ENCODE peak calls at places on chromosomes 7 and 10, in ten cellular contexts. T is AG09309; O is D721Med; Z is tibial nerve; V is cardiac fibroblast; B is thoracic aorta; H is astrocyte of the spinal cord; L is GM13976; S is activated CD8-positive, alpha-beta T cell treated with anti-CD3 and anti-CD28 coated beads for 36 hours; X is astrocyte. N is an unnamed sample.

GRCh38 chr7:151795168-151795754 is 81.7 kb downstream of the PRKAG2 start:
- DNase-seq in X (no peak), Z (no peak), B (no peak), L (peak), H (no peak), O (no peak), T (no peak), S (peak), V (no peak), N (no peak)

GRCh38 chr7:101869026-101869900 is 51.8 kb downstream of the CUX1 start:
- DNase-seq in S (no peak), B (no peak), H (no peak), L (no peak), V (no peak), T (no peak), Z (no peak), O (no peak), X (no peak), N (peak)

GRCh38 chr10:87752571-87752970 is 65.5 kb downstream of the ATAD1 start:
- DNase-seq in L (no peak), O (no peak), V (peak), X (peak), H (peak), T (peak), B (no peak), Z (no peak), S (no peak), N (no peak)

GRCh38 chr7:29955799-29956476 is 33.7 kb downstream of the SCRN1 start:
- DNase-seq in O (no peak), Z (no peak), X (no peak), B (no peak), S (peak), V (no peak), T (no peak), L (peak), H (no peak), N (no peak)

GRCh38 chr7:104943502-104944343 is 70.3 kb upstream of the KMT2E start:
- DNase-seq in V (peak), H (peak), Z (no peak), T (no peak), X (peak), B (no peak), S (peak), L (peak), O (no peak), N (no peak)

GRCh38 chr10:909831-910230 is 21.7 kb downstream of the LARP4B start:
- DNase-seq in V (peak), B (no peak), H (peak), L (no peak), X (peak), T (no peak), S (no peak), Z (no peak), O (no peak), N (no peak)

GRCh38 chr10:28730031-28730778 is 52.9 kb downstream of the BAMBI start:
- DNase-seq in S (no peak), Z (no peak), O (no peak), V (peak), H (no peak), X (no peak), L (no peak), T (peak), B (no peak), N (no peak)

GRCh38 chr7:93119191-93119905 is 1.6 kb upstream of the SAMD9 start:
- DNase-seq in B (no peak), T (peak), L (no peak), Z (no peak), O (no peak), H (peak), S (no peak), V (no peak), X (peak), N (no peak)

GRCh38 chr7:152435384-152436278 is at the start of gene KMT2C:
- DNase-seq in T (no peak), S (peak), V (peak), X (no peak), Z (peak), B (no peak), O (no peak), L (peak), H (peak), N (peak)

GRCh38 chr7:28708458-28708951 is 249.6 kb downstream of the TRIL start:
- DNase-seq in S (no peak), L (no peak), Z (no peak), H (peak), X (peak), O (no peak), B (no peak), T (no peak), V (no peak), N (no peak)

GRCh38 chr7:137977173-137977572 is 24.7 kb downstream of the CREB3L2 start:
- DNase-seq in Z (no peak), S (no peak), V (no peak), T (no peak), B (no peak), H (no peak), X (peak), L (no peak), O (no peak), N (no peak)

GRCh38 chr10:12308976-12309375 is 40.4 kb upstream of the CAMK1D start:
- DNase-seq in Z (peak), H (no peak), L (no peak), B (no peak), T (no peak), V (no peak), S (no peak), O (no peak), X (no peak), N (no peak)

GRCh38 chr7:26681819-26682418 is 182.5 kb downstream of the SKAP2 start:
- DNase-seq in T (no peak), V (peak), O (no peak), Z (no peak), X (no peak), B (no peak), S (peak), H (peak), L (peak), N (no peak)

GRCh38 chr7:107080099-107080505 is 35.6 kb downstream of the PRKAR2B start:
- DNase-seq in Z (no peak), H (peak), X (peak), O (no peak), B (no peak), L (no peak), T (no peak), V (no peak), S (no peak), N (no peak)

GRCh38 chr7:84688671-84689070 is 494.1 kb upstream of the SEMA3A start:
- DNase-seq in X (peak), T (peak), L (no peak), O (no peak), S (no peak), V (peak), H (peak), B (no peak), Z (no peak), N (no peak)

GRCh38 chr7:949021-949934 is 5.2 kb downstream of the ADAP1 start:
- DNase-seq in T (no peak), H (no peak), X (no peak), O (no peak), Z (no peak), S (no peak), B (no peak), L (no peak), V (no peak), N (no peak)

GRCh38 chr10:90313548-90314325 is 544.1 kb downstream of the HTR7 start:
- DNase-seq in B (no peak), H (no peak), O (no peak), T (no peak), X (peak), V (no peak), L (no peak), S (no peak), Z (no peak), N (no peak)

GRCh38 chr10:93337309-93337721 is 144.8 kb downstream of the MYOF start:
- DNase-seq in V (no peak), B (no peak), X (no peak), H (no peak), Z (no peak), O (no peak), S (no peak), L (no peak), T (no peak), N (no peak)

GRCh38 chr10:102596506-102596971 is 47.7 kb upstream of the TRIM8 start:
- DNase-seq in T (no peak), Z (no peak), B (no peak), L (peak), V (peak), X (peak), H (peak), O (peak), S (peak), N (peak)

GRCh38 chr10:132942740-132943554 is 577 bp upstream of the CFAP46 start:
- DNase-seq in H (no peak), B (no peak), T (no peak), S (no peak), X (no peak), V (no peak), Z (no peak), L (no peak), O (no peak), N (no peak)

GRCh38 chr10:132685121-132685891 is 100.6 kb downstream of the NKX6-2 start:
- DNase-seq in S (peak), H (peak), O (no peak), Z (peak), X (peak), T (no peak), B (peak), V (peak), L (no peak), N (no peak)

GRCh38 chr7:81256991-81257390 is 338.1 kb upstream of the SEMA3C start:
- DNase-seq in B (no peak), S (no peak), O (no peak), V (peak), H (no peak), Z (no peak), X (no peak), L (no peak), T (no peak), N (no peak)

GRCh38 chr7:108581655-108582491 is 12.2 kb downstream of the DNAJB9 start:
- DNase-seq in S (no peak), H (peak), O (no peak), B (no peak), V (peak), X (no peak), T (no peak), L (no peak), Z (no peak), N (no peak)

GRCh38 chr7:36967387-36967786 is 243.1 kb upstream of the AOAH start:
- DNase-seq in T (peak), Z (no peak), O (no peak), L (peak), B (no peak), S (no peak), H (peak), V (peak), X (peak), N (peak)

GRCh38 chr10:62851449-62851848 is 35.3 kb upstream of the EGR2 start:
- DNase-seq in O (no peak), Z (no peak), T (no peak), V (peak), S (peak), B (no peak), X (no peak), L (no peak), H (no peak), N (no peak)

GRCh38 chr7:101959342-101959741 is 141.9 kb downstream of the CUX1 start:
- DNase-seq in H (no peak), Z (no peak), X (no peak), O (no peak), B (no peak), V (no peak), L (no peak), S (no peak), T (no peak), N (no peak)

GRCh38 chr7:81161459-81162075 is 242.7 kb upstream of the SEMA3C start:
- DNase-seq in X (peak), T (peak), S (no peak), Z (no peak), V (peak), H (peak), B (no peak), O (no peak), L (no peak), N (peak)

GRCh38 chr10:124820121-124820520 is 18.5 kb downstream of the ABRAXAS2 start:
- DNase-seq in B (no peak), X (no peak), L (no peak), V (no peak), S (no peak), H (no peak), Z (no peak), T (no peak), O (no peak), N (no peak)

GRCh38 chr7:159310457-159311171 is 165.9 kb upstream of the VIPR2 start:
- DNase-seq in V (no peak), X (no peak), H (no peak), Z (no peak), O (no peak), L (no peak), T (no peak), S (no peak), B (no peak), N (no peak)

GRCh38 chr10:49143249-49143648 is 9.4 kb upstream of the FAM170B start:
- DNase-seq in X (no peak), V (no peak), L (no peak), H (no peak), T (no peak), Z (no peak), O (no peak), B (no peak), S (no peak), N (no peak)

GRCh38 chr10:128086003-128086863 is 40.0 kb downstream of the MKI67 start:
- DNase-seq in V (no peak), X (no peak), O (no peak), T (no peak), L (no peak), S (no peak), H (no peak), Z (no peak), B (no peak), N (no peak)

GRCh38 chr10:45220985-45221384 is 94.4 kb downstream of the OR13A1 start:
- DNase-seq in H (no peak), S (no peak), X (no peak), B (no peak), T (no peak), O (no peak), Z (no peak), L (no peak), V (no peak), N (no peak)

GRCh38 chr7:11620822-11621395 is 211.1 kb downstream of the THSD7A start:
- DNase-seq in B (no peak), T (no peak), S (no peak), V (no peak), X (no peak), L (no peak), H (no peak), O (no peak), Z (no peak), N (no peak)

GRCh38 chr10:119677904-119678755 is 26.9 kb downstream of the BAG3 start:
- DNase-seq in S (no peak), L (no peak), O (no peak), X (no peak), H (no peak), Z (no peak), B (no peak), V (no peak), T (no peak), N (peak)

GRCh38 chr7:55193245-55193644 is 171.9 kb upstream of the LANCL2 start:
- DNase-seq in X (no peak), S (no peak), B (no peak), T (no peak), H (no peak), O (no peak), L (no peak), V (no peak), Z (no peak), N (no peak)

GRCh38 chr10:84194424-84195043 is at the start of gene CDHR1:
- DNase-seq in O (peak), Z (no peak), B (no peak), X (no peak), H (no peak), S (peak), L (peak), T (no peak), V (peak), N (no peak)

GRCh38 chr10:43981232-43981631 is 332.6 kb upstream of the ZNF32 start:
- DNase-seq in B (no peak), X (no peak), L (no peak), V (peak), S (no peak), H (no peak), O (no peak), Z (no peak), T (peak), N (no peak)
- TF ChIP-seq CTCF in B (no peak), X (no peak), L (no peak), V (no peak), S (no peak), H (no peak), O (no peak), Z (no peak), T (no peak), N (no peak)

GRCh38 chr7:132256721-132257212 is 319.5 kb downstream of the PLXNA4 start:
- DNase-seq in T (no peak), S (no peak), X (no peak), Z (no peak), O (no peak), B (no peak), L (no peak), H (no peak), V (no peak), N (no peak)
- TF ChIP-seq CTCF in T (no peak), S (no peak), X (no peak), Z (no peak), O (no peak), B (no peak), L (no peak), H (no peak), V (no peak), N (no peak)

GRCh38 chr7:148110097-148110868 is 480.3 kb upstream of the C7orf33 start:
- DNase-seq in H (no peak), L (no peak), T (no peak), B (no peak), Z (no peak), X (no peak), S (no peak), V (peak), O (no peak), N (no peak)
- TF ChIP-seq CTCF in H (no peak), L (no peak), T (no peak), B (no peak), Z (no peak), X (no peak), S (no peak), V (no peak), O (no peak), N (no peak)

GRCh38 chr10:21171197-21171935 is 274.3 kb upstream of the NEBL start:
- DNase-seq in H (no peak), Z (no peak), V (no peak), S (peak), O (no peak), L (no peak), X (no peak), B (no peak), T (no peak), N (no peak)
- TF ChIP-seq CTCF in H (peak), Z (no peak), V (peak), S (peak), O (no peak), L (no peak), X (peak), B (no peak), T (peak), N (no peak)

DNA sequence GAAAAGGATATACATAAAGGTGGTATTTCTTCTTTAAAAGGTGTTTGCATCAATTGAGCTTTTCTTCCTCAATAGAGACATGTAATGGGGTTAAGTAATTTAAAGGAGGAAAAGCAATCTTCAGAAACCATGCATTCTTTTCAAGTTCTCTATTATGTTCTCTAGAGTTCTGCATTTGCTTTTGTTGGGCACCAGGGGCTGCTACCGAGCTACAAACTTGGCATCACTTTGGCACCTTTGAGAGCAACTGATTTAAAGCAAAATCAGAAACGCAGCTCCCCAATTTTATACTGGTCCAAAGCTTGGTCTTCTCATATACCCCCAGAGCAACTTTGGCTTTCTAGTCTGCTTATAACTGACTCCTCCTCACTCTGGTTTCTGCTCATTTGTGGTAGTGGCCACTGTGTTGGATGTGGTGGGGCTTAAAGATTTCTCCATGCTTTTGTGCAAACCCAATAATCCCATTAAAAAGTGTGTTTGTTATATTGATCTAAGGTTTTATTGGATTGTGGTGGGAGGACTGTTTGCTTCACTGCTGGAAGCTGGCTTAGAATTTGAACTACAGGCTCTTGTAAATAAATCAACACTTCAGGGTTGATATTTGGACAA is 712.1 kb downstream of the PHTF2 start:
- DNase-seq in S (peak), Z (no peak), V (peak), B (no peak), O (no peak), X (peak), L (peak), H (peak), T (peak), N (no peak)
- TF ChIP-seq CTCF in S (peak), Z (peak), V (peak), B (peak), O (peak), X (peak), L (peak), H (peak), T (peak), N (peak)

GRCh38 chr7:97499204-97499603 is 232.7 kb upstream of the TAC1 start:
- DNase-seq in V (peak), H (no peak), X (no peak), Z (no peak), O (no peak), T (no peak), L (peak), B (no peak), S (peak), N (no peak)
- TF ChIP-seq CTCF in V (peak), H (peak), X (peak), Z (no peak), O (peak), T (peak), L (peak), B (no peak), S (peak), N (no peak)

GRCh38 chr10:129656642-129657041 is 189.6 kb downstream of the MGMT start:
- DNase-seq in H (no peak), S (no peak), L (no peak), B (no peak), V (no peak), X (no peak), Z (no peak), O (no peak), T (no peak), N (no peak)

GRCh38 chr10:129657297-129657974 is 190.4 kb downstream of the MGMT start:
- DNase-seq in L (no peak), O (no peak), S (no peak), X (no peak), H (no peak), B (no peak), T (no peak), Z (no peak), V (no peak), N (no peak)

GRCh38 chr10:129655679-129656031 is 188.6 kb downstream of the MGMT start:
- DNase-seq in X (no peak), V (no peak), T (no peak), O (no peak), L (no peak), B (no peak), S (no peak), H (no peak), Z (no peak), N (no peak)

GRCh38 chr10:129659881-129660280 is 192.8 kb downstream of the MGMT start:
- DNase-seq in X (no peak), V (no peak), O (no peak), S (no peak), H (no peak), L (no peak), Z (no peak), T (no peak), B (no peak), N (no peak)

DNA sequence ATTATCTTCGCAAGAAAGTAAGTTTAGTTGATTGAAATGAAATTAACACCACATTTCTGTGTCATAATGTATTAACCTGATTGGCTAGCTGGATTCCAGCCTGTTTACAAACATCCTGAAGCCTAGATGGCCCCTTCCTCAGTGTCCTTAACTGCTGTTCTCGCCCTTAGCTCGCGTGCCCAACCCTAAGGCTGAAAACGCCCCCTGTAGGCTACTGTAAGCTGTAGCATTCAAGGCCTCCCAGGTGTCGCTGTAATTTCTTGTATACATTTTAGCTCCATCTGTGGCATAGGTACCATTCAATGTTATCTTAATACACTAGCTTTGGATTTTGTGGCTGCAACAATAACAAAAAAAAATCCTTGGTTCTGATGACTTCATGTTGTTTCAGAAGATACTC is 191.6 kb downstream of the MGMT start:
- DNase-seq in O (no peak), L (no peak), B (no peak), T (no peak), H (no peak), X (no peak), V (no peak), Z (no peak), S (no peak), N (no peak)
- TF ChIP-seq CTCF in O (peak), L (peak), B (no peak), T (no peak), H (peak), X (peak), V (peak), Z (no peak), S (no peak), N (no peak)